ENCODE peak calls at places on chromosomes 12 and 14, in five cellular contexts. Q is uterus; Y is CD8-positive, alpha-beta T cell; A is tibial nerve; N is adrenal gland. C is an unnamed sample.

GRCh38 chr14:94977016-94977415 is 180.3 kb downstream of the DICER1 start:
- DNase-seq in Q (no peak), Y (no peak), A (no peak), N (no peak), C (no peak)

GRCh38 chr12:53756300-53757094 is 4.7 kb upstream of the CISTR start:
- DNase-seq in Q (no peak), Y (no peak), A (no peak), N (no peak), C (no peak)

GRCh38 chr12:88309546-88309945 is 167.4 kb downstream of the TMTC3 start:
- DNase-seq in Q (no peak), Y (no peak), A (no peak), N (no peak), C (peak; percentile 28)

GRCh38 chr14:104299993-104300761 is 161.8 kb downstream of the KIF26A start:
- DNase-seq in Q (no peak), Y (no peak), A (no peak), N (peak; percentile 79), C (no peak)

GRCh38 chr14:31806249-31806648 is 245.0 kb downstream of the NUBPL start:
- DNase-seq in Q (no peak), Y (no peak), A (no peak), N (no peak), C (no peak)

GRCh38 chr12:74538491-74539258 is 1.0 kb downstream of the ATXN7L3B start:
- DNase-seq in Q (no peak), Y (peak; percentile 21), A (no peak), N (no peak), C (peak; percentile 15)

GRCh38 chr14:92993302-92993701 is 70.4 kb downstream of the CHGA start:
- DNase-seq in Q (no peak), Y (no peak), A (no peak), N (peak; percentile 93), C (no peak)

GRCh38 chr12:88266851-88267360 is 124.8 kb downstream of the TMTC3 start:
- DNase-seq in Q (no peak), Y (no peak), A (no peak), N (no peak), C (no peak)

GRCh38 chr14:105859717-105860614 is 333.6 kb downstream of the TMEM121 start:
- DNase-seq in Q (peak; percentile 5), Y (no peak), A (no peak), N (peak; percentile 20), C (peak; percentile 32)

GRCh38 chr14:92684801-92685560 is 63.4 kb downstream of the LGMN start:
- DNase-seq in Q (no peak), Y (no peak), A (no peak), N (no peak), C (no peak)

GRCh38 chr12:113330505-113330904 is 4.4 kb downstream of the SLC8B1 start:
- DNase-seq in Q (no peak), Y (no peak), A (no peak), N (no peak), C (no peak)

GRCh38 chr12:7602287-7602686 is 63.4 kb downstream of the APOBEC1 start:
- DNase-seq in Q (no peak), Y (no peak), A (no peak), N (no peak), C (no peak)

DNA sequence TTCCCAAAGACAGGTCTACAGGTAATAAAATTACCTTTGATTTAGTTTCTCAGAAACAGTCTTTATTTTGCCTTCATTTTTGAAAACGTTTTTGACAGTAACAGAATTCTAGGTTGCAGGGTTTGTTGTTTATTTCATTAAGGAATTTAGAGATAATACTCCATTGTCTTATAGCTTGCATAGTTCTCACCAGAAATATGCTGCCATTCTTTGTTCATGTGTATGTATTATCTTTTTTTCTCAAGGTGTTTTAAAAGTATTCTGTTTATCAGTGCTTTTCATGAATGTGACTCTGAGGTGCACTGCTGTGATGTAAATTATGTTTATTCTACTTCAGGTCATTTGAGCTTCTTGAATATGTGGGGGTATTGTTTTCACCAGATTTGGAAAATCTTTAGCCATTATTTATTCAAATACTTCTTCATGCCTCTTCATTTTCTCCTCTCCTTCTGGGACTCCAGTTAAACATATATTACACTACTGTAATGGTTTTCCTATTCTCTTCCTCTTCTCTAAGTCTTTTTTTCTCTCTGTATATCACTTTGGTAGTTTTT is 32.7 kb downstream of the ZNF605 start:
- DNase-seq in Q (no peak), Y (no peak), A (no peak), N (no peak), C (peak; percentile 52)
- H3K9me3 ChIP-seq in Q (peaks cover 80% of the 10 kb centered on the region), Y (peaks cover 58% of the 10 kb centered on the region), A (peaks cover 23% of the 10 kb centered on the region), N (peaks cover 42% of the 10 kb centered on the region), C (peaks cover 91% of the 10 kb centered on the region)

GRCh38 chr14:69464379-69464778 is 20.1 kb upstream of the PLEKHD1 start:
- DNase-seq in Q (no peak), Y (no peak), A (no peak), N (no peak), C (no peak)

GRCh38 chr14:69460093-69460701 is 24.3 kb upstream of the PLEKHD1 start:
- DNase-seq in Q (peak; percentile 67), Y (peak; percentile 7), A (peak; percentile 23), N (peak; percentile 93), C (peak; percentile 59)

GRCh38 chr14:69459122-69459521 is 25.4 kb upstream of the PLEKHD1 start:
- DNase-seq in Q (no peak), Y (no peak), A (no peak), N (no peak), C (no peak)

GRCh38 chr14:69464829-69465228 is 19.7 kb upstream of the PLEKHD1 start:
- DNase-seq in Q (no peak), Y (no peak), A (no peak), N (no peak), C (peak; percentile 92)
- H3K27ac ChIP-seq in Q (no peak overlapping the region), Y (no peak overlapping the region), A (no peak overlapping the region), N (no peak overlapping the region), C (peak overlapping the region; percentile 57)

GRCh38 chr14:25350071-25350470 is 300.1 kb upstream of the STXBP6 start:
- DNase-seq in Q (no peak), Y (no peak), A (no peak), N (no peak), C (no peak)
- H3K9me3 ChIP-seq in Q (no peaks in the 10 kb centered on the region), Y (no peaks in the 10 kb centered on the region), A (no peaks in the 10 kb centered on the region), N (no peaks in the 10 kb centered on the region), C (no peaks in the 10 kb centered on the region)

GRCh38 chr14:64971890-64972785 is at the start of gene RAB15:
- DNase-seq in Q (peak; percentile 34), Y (peak; percentile 27), A (no peak), N (no peak), C (no peak)

GRCh38 chr14:64973826-64974225 is 1.7 kb upstream of the RAB15 start:
- DNase-seq in Q (no peak), Y (no peak), A (no peak), N (no peak), C (no peak)

GRCh38 chr14:64973026-64973442 is 898 bp upstream of the RAB15 start:
- DNase-seq in Q (no peak), Y (no peak), A (no peak), N (no peak), C (no peak)

GRCh38 chr14:64971452-64971889 is 665 bp downstream of the RAB15 start:
- DNase-seq in Q (no peak), Y (no peak), A (no peak), N (no peak), C (no peak)

GRCh38 chr14:64974563-64974962 is 2.4 kb upstream of the RAB15 start:
- DNase-seq in Q (no peak), Y (no peak), A (no peak), N (peak; percentile 27), C (no peak)
- H3K27ac ChIP-seq in Q (no peak overlapping the region), Y (no peak overlapping the region), A (no peak overlapping the region), N (no peak overlapping the region), C (no peak overlapping the region)

DNA sequence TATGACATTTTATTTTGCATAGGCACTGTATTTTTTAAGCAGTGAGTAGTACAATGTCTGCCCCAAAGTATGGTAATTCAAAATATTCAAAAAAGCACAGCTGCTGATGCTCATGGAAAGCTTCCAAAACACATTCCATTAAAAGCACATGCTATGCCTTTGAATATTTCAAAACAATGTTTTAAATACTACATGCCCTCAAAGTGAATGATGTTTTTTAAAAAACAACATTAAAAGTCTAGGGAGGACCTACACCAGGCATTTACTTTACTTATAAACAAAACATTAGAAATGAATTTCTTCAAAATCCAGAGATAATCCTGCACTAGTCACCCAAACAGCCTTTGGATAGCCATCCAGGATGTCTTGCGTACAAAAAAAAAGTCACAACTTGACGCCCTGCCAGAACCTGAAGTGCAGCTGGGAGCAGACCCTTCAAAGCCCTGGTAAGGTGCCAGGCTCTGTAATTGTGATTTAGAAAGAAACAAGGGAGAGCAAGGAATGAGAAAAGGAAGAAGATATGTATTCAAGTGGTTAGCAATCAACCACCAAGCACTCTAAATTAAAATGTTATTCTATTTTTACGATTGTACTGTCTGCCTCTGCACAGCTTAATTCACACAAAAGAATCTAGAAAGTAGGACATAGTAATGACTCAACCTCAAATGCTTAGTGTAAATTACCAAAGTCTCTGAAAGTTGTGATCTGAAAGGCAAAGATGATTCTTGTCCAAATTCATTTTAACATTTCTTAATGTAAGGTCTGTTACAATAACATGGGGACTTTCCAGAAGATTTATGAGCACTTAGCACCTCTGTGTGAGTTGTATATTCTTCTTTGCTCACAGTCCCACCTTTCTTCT is 31.9 kb downstream of the CEP83 start:
- DNase-seq in Q (peak; percentile 51), Y (no peak), A (no peak), N (peak; percentile 74), C (peak; percentile 65)
- H3K9me3 ChIP-seq in Q (peaks cover 5% of the 10 kb centered on the region), Y (peaks cover 14% of the 10 kb centered on the region), A (no peaks in the 10 kb centered on the region), N (no peaks in the 10 kb centered on the region), C (peaks cover 15% of the 10 kb centered on the region)

C was measured in SJSA1.